ENCODE peak calls at places on chromosomes 3 and 15, in seven cellular contexts. One of them, this sample, is unnamed. For H3K79me1, the result is how much of the 10 kb centered on the place peaks cover.

GRCh38 chr3:115688408-115688807 is 65.1 kb downstream of the GAP43 start:
- DNase-seq in mesenchymal stem cell: no peak
- DNase-seq in H9: peak
- DNase-seq in mesendoderm: no peak
- DNase-seq in neuronal stem cell: no peak
- DNase-seq in IMR-90: no peak
- DNase-seq in H1: no peak
- DNase-seq in this sample: no peak

GRCh38 chr3:61181874-61182273 is 69.4 kb downstream of the FHIT start:
- DNase-seq in mesenchymal stem cell: peak
- DNase-seq in H9: no peak
- DNase-seq in mesendoderm: peak
- DNase-seq in neuronal stem cell: no peak
- DNase-seq in IMR-90: peak
- DNase-seq in H1: no peak
- DNase-seq in this sample: peak

GRCh38 chr15:28919201-28919627 is 33.4 kb downstream of the APBA2 start:
- DNase-seq in mesenchymal stem cell: no peak
- DNase-seq in H9: peak
- DNase-seq in mesendoderm: peak
- DNase-seq in neuronal stem cell: no peak
- DNase-seq in IMR-90: no peak
- DNase-seq in H1: no peak
- DNase-seq in this sample: no peak

GRCh38 chr3:110420158-110420641 is 651.4 kb upstream of the NECTIN3 start:
- DNase-seq in mesenchymal stem cell: peak
- DNase-seq in H9: no peak
- DNase-seq in mesendoderm: peak
- DNase-seq in neuronal stem cell: no peak
- DNase-seq in IMR-90: peak
- DNase-seq in H1: no peak
- DNase-seq in this sample: no peak

GRCh38 chr3:180408654-180409053 is 193.3 kb upstream of the TTC14 start:
- DNase-seq in mesenchymal stem cell: no peak
- DNase-seq in H9: no peak
- DNase-seq in mesendoderm: no peak
- DNase-seq in neuronal stem cell: no peak
- DNase-seq in IMR-90: peak
- DNase-seq in H1: no peak
- DNase-seq in this sample: no peak

GRCh38 chr3:102114264-102114979 is 265.1 kb downstream of the NFKBIZ start:
- DNase-seq in mesenchymal stem cell: no peak
- DNase-seq in H9: no peak
- DNase-seq in mesendoderm: no peak
- DNase-seq in neuronal stem cell: no peak
- DNase-seq in IMR-90: no peak
- DNase-seq in H1: no peak
- DNase-seq in this sample: no peak

GRCh38 chr3:156323466-156323865 is 203.1 kb downstream of the KCNAB1 start:
- DNase-seq in mesenchymal stem cell: peak
- DNase-seq in H9: no peak
- DNase-seq in mesendoderm: no peak
- DNase-seq in neuronal stem cell: no peak
- DNase-seq in IMR-90: no peak
- DNase-seq in H1: no peak
- DNase-seq in this sample: peak

GRCh38 chr3:36957862-36958686 is 13.2 kb upstream of the TRANK1 start:
- DNase-seq in mesenchymal stem cell: peak
- DNase-seq in H9: no peak
- DNase-seq in mesendoderm: no peak
- DNase-seq in neuronal stem cell: no peak
- DNase-seq in IMR-90: peak
- DNase-seq in H1: no peak
- DNase-seq in this sample: peak

GRCh38 chr3:183586477-183586876 is 31.0 kb upstream of the KLHL6 start:
- DNase-seq in mesenchymal stem cell: no peak
- DNase-seq in H9: no peak
- DNase-seq in mesendoderm: no peak
- DNase-seq in neuronal stem cell: no peak
- DNase-seq in IMR-90: no peak
- DNase-seq in H1: no peak
- DNase-seq in this sample: no peak

GRCh38 chr15:61038387-61038786 is 190.7 kb downstream of the RORA start:
- DNase-seq in mesenchymal stem cell: peak
- DNase-seq in H9: no peak
- DNase-seq in mesendoderm: no peak
- DNase-seq in neuronal stem cell: no peak
- DNase-seq in IMR-90: peak
- DNase-seq in H1: no peak
- DNase-seq in this sample: no peak

GRCh38 chr3:149662240-149662887 is 4.5 kb upstream of the WWTR1 start:
- DNase-seq in mesenchymal stem cell: peak
- DNase-seq in H9: no peak
- DNase-seq in mesendoderm: peak
- DNase-seq in neuronal stem cell: no peak
- DNase-seq in IMR-90: peak
- DNase-seq in H1: no peak
- DNase-seq in this sample: no peak

GRCh38 chr15:60801336-60801735 is 322.4 kb upstream of the ICE2 start:
- DNase-seq in mesenchymal stem cell: no peak
- DNase-seq in H9: no peak
- DNase-seq in mesendoderm: no peak
- DNase-seq in neuronal stem cell: no peak
- DNase-seq in IMR-90: no peak
- DNase-seq in H1: no peak
- DNase-seq in this sample: no peak

GRCh38 chr3:190886945-190887344 is 24.5 kb upstream of the GMNC start:
- DNase-seq in mesenchymal stem cell: no peak
- DNase-seq in H9: no peak
- DNase-seq in mesendoderm: no peak
- DNase-seq in neuronal stem cell: no peak
- DNase-seq in IMR-90: peak
- DNase-seq in H1: no peak
- DNase-seq in this sample: no peak

GRCh38 chr3:133479895-133480669 is 80.2 kb downstream of the BFSP2 start:
- DNase-seq in mesenchymal stem cell: no peak
- DNase-seq in H9: no peak
- DNase-seq in mesendoderm: peak
- DNase-seq in neuronal stem cell: no peak
- DNase-seq in IMR-90: no peak
- DNase-seq in H1: no peak
- DNase-seq in this sample: peak

GRCh38 chr3:149042766-149043386 is 43.5 kb downstream of the HLTF start:
- DNase-seq in mesenchymal stem cell: peak
- DNase-seq in H9: no peak
- DNase-seq in mesendoderm: no peak
- DNase-seq in neuronal stem cell: no peak
- DNase-seq in IMR-90: peak
- DNase-seq in H1: no peak
- DNase-seq in this sample: no peak

GRCh38 chr15:100192092-100192695 is 149.6 kb downstream of the ADAMTS17 start:
- DNase-seq in mesenchymal stem cell: no peak
- DNase-seq in H9: peak
- DNase-seq in mesendoderm: peak
- DNase-seq in neuronal stem cell: no peak
- DNase-seq in IMR-90: no peak
- DNase-seq in H1: no peak
- DNase-seq in this sample: peak

GRCh38 chr15:20348900-20349773 is 192.5 kb downstream of the GOLGA6L6 start:
- DNase-seq in mesenchymal stem cell: no peak
- DNase-seq in H9: peak
- DNase-seq in mesendoderm: no peak
- DNase-seq in neuronal stem cell: no peak
- DNase-seq in IMR-90: no peak
- DNase-seq in H1: no peak
- DNase-seq in this sample: no peak

GRCh38 chr3:158845748-158846350 is 44.0 kb downstream of the MFSD1 start:
- DNase-seq in mesenchymal stem cell: peak
- DNase-seq in H9: no peak
- DNase-seq in mesendoderm: peak
- DNase-seq in neuronal stem cell: peak
- DNase-seq in IMR-90: no peak
- DNase-seq in H1: peak
- DNase-seq in this sample: no peak

GRCh38 chr3:71103430-71103881 is 480.1 kb downstream of the FOXP1 start:
- DNase-seq in mesenchymal stem cell: peak
- DNase-seq in H9: no peak
- DNase-seq in mesendoderm: no peak
- DNase-seq in neuronal stem cell: no peak
- DNase-seq in IMR-90: peak
- DNase-seq in H1: no peak
- DNase-seq in this sample: no peak

GRCh38 chr15:89613031-89613430 is 37.8 kb downstream of the TICRR start:
- DNase-seq in mesenchymal stem cell: no peak
- DNase-seq in H9: no peak
- DNase-seq in mesendoderm: no peak
- DNase-seq in neuronal stem cell: no peak
- DNase-seq in IMR-90: no peak
- DNase-seq in H1: no peak
- DNase-seq in this sample: no peak

DNA sequence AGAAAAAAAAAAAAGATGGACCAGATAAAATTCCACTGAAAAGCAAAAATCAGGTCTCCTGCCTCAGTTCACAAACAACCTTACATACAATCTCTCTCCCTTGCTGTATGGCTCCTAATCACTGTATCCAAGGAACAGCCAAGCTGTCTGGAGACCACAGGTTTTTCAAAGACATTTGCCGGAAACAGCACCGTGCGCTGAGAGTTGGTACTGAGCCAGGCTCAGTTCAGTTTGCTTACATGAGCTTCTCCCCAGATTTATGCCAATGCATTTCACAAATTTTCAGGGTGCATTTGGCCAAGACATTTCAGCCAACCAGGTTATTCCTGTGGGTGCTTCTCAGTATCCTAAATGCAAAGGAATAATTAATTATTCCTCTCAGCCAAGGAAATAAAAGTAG is 4.1 kb downstream of the ACP3 start:
- DNase-seq in mesenchymal stem cell: no peak
- DNase-seq in H9: no peak
- DNase-seq in mesendoderm: no peak
- DNase-seq in neuronal stem cell: no peak
- DNase-seq in IMR-90: no peak
- DNase-seq in H1: no peak
- DNase-seq in this sample: no peak
- H2BK5ac ChIP-seq in mesenchymal stem cell: no peak
- H2BK5ac ChIP-seq in H9: no peak
- H2BK5ac ChIP-seq in mesendoderm: no peak
- H2BK5ac ChIP-seq in neuronal stem cell: no peak
- H2BK5ac ChIP-seq in IMR-90: no peak
- H2BK5ac ChIP-seq in H1: no peak
- H2BK5ac ChIP-seq in this sample: no peak

GRCh38 chr3:194782767-194783404 is 97.2 kb downstream of the FAM43A start:
- DNase-seq in mesenchymal stem cell: no peak
- DNase-seq in H9: no peak
- DNase-seq in mesendoderm: no peak
- DNase-seq in neuronal stem cell: no peak
- DNase-seq in IMR-90: peak
- DNase-seq in H1: no peak
- DNase-seq in this sample: no peak

GRCh38 chr3:194777729-194778128 is 92.0 kb downstream of the FAM43A start:
- DNase-seq in mesenchymal stem cell: no peak
- DNase-seq in H9: no peak
- DNase-seq in mesendoderm: no peak
- DNase-seq in neuronal stem cell: no peak
- DNase-seq in IMR-90: no peak
- DNase-seq in H1: no peak
- DNase-seq in this sample: no peak

GRCh38 chr3:194781617-194782016 is 95.9 kb downstream of the FAM43A start:
- DNase-seq in mesenchymal stem cell: no peak
- DNase-seq in H9: no peak
- DNase-seq in mesendoderm: no peak
- DNase-seq in neuronal stem cell: no peak
- DNase-seq in IMR-90: no peak
- DNase-seq in H1: no peak
- DNase-seq in this sample: no peak

GRCh38 chr3:194780706-194781105 is 95.0 kb downstream of the FAM43A start:
- DNase-seq in mesenchymal stem cell: no peak
- DNase-seq in H9: no peak
- DNase-seq in mesendoderm: no peak
- DNase-seq in neuronal stem cell: no peak
- DNase-seq in IMR-90: no peak
- DNase-seq in H1: no peak
- DNase-seq in this sample: no peak

DNA sequence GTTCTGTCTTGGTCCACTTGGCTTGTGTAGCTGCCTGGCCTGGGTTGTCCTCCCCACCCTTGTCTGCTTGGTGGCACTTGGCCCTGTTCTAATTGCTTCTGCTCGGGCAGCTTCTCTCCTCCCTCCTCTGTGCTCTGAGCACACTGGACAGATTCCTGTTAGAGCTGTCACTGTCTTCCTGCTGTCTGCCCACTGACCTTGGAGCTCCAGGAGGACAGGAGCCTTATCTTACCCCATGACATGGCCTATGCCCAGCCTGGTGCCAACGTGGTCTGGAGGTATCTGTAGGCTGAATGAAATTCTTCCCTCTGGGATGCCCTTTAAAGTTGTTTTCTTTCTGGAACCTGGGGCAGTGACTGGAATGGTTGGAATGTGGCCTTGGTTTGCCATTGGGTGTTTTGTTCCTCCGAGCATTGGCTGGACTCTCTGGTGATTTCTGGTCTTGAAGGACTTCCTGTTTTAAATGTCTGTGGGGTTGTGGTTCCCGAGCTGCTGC is 94.1 kb downstream of the FAM43A start:
- DNase-seq in mesenchymal stem cell: peak
- DNase-seq in H9: no peak
- DNase-seq in mesendoderm: no peak
- DNase-seq in neuronal stem cell: no peak
- DNase-seq in IMR-90: no peak
- DNase-seq in H1: no peak
- DNase-seq in this sample: no peak
- H3K79me1 ChIP-seq in mesenchymal stem cell: under half
- H3K79me1 ChIP-seq in H9: under half
- H3K79me1 ChIP-seq in mesendoderm: under half
- H3K79me1 ChIP-seq in neuronal stem cell: under half
- H3K79me1 ChIP-seq in IMR-90: under half
- H3K79me1 ChIP-seq in H1: under half
- H3K79me1 ChIP-seq in this sample: under half

GRCh38 chr3:99250272-99250671 is 348.8 kb upstream of the DCBLD2 start:
- DNase-seq in mesenchymal stem cell: no peak
- DNase-seq in H9: no peak
- DNase-seq in mesendoderm: no peak
- DNase-seq in neuronal stem cell: no peak
- DNase-seq in IMR-90: peak
- DNase-seq in H1: no peak
- DNase-seq in this sample: peak
- H2BK5ac ChIP-seq in mesenchymal stem cell: no peak
- H2BK5ac ChIP-seq in H9: no peak
- H2BK5ac ChIP-seq in mesendoderm: no peak
- H2BK5ac ChIP-seq in neuronal stem cell: no peak
- H2BK5ac ChIP-seq in IMR-90: no peak
- H2BK5ac ChIP-seq in H1: no peak
- H2BK5ac ChIP-seq in this sample: no peak

DNA sequence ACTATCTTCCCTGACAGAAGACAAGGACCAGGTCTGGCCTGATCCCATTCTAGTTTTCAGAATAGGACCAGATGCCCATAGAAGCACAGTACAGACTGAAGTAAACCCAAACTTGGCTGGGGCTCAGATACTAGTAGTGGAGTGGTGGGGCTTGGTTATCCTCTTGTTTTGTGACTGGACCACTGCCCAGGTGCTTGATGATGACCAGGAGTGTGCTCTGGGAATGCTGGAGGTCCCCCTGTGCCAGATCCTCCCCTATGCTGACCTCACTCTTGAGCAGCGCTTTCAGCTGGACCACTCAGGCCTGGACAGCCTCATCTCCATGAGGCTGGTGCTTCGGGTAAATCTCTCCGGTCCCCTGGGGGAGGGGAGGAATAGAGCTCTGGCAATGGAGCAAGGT is 36.3 kb downstream of the ESYT3 start:
- DNase-seq in mesenchymal stem cell: no peak
- DNase-seq in H9: no peak
- DNase-seq in mesendoderm: no peak
- DNase-seq in neuronal stem cell: no peak
- DNase-seq in IMR-90: no peak
- DNase-seq in H1: no peak
- DNase-seq in this sample: no peak
- H3K79me1 ChIP-seq in mesenchymal stem cell: under half
- H3K79me1 ChIP-seq in H9: under half
- H3K79me1 ChIP-seq in mesendoderm: under half
- H3K79me1 ChIP-seq in neuronal stem cell: under half
- H3K79me1 ChIP-seq in IMR-90: under half
- H3K79me1 ChIP-seq in H1: under half
- H3K79me1 ChIP-seq in this sample: under half

This sample was measured in trophoblast cell.